ENCODE peak calls at places on chromosome 10, in five cellular contexts. L is mammary epithelial cell, R is GM23338, T is OCI-LY7, A is H9. M is an unnamed sample.

GRCh38 chr10:35523670-35524225 is 81.4 kb upstream of the GJD4 start:
- DNase-seq in L (no peak), R (no peak), T (peak), A (no peak), M (no peak)

GRCh38 chr10:133267293-133267692 is 9.4 kb downstream of the ADAM8 start:
- DNase-seq in L (no peak), R (no peak), T (no peak), A (no peak), M (no peak)

GRCh38 chr10:65033957-65034356 is 1512.8 kb downstream of the REEP3 start:
- DNase-seq in L (no peak), R (no peak), T (no peak), A (no peak), M (no peak)

GRCh38 chr10:114313139-114313538 is 74.1 kb downstream of the VWA2 start:
- DNase-seq in L (no peak), R (no peak), T (no peak), A (no peak), M (no peak)

GRCh38 chr10:123491692-123492415 is 174.3 kb upstream of the GPR26 start:
- DNase-seq in L (no peak), R (peak), T (no peak), A (no peak), M (no peak)

GRCh38 chr10:116809528-116810500 is 39.5 kb upstream of the ENO4 start:
- DNase-seq in L (peak), R (peak), T (no peak), A (peak), M (peak)

GRCh38 chr10:104345512-104345911 is 7.2 kb upstream of the ITPRIP start:
- DNase-seq in L (no peak), R (no peak), T (no peak), A (no peak), M (no peak)

GRCh38 chr10:13893926-13894325 is 307.2 kb downstream of the PRPF18 start:
- DNase-seq in L (peak), R (peak), T (no peak), A (no peak), M (peak)

GRCh38 chr10:71312840-71313789 is 5.9 kb upstream of the SLC29A3 start:
- DNase-seq in L (no peak), R (no peak), T (no peak), A (no peak), M (no peak)

GRCh38 chr10:63375006-63375405 is 90.8 kb downstream of the JMJD1C start:
- DNase-seq in L (peak), R (no peak), T (no peak), A (no peak), M (no peak)

GRCh38 chr10:101778781-101779543 is 3.0 kb upstream of the FGF8 start:
- DNase-seq in L (no peak), R (peak), T (peak), A (peak), M (no peak)

DNA sequence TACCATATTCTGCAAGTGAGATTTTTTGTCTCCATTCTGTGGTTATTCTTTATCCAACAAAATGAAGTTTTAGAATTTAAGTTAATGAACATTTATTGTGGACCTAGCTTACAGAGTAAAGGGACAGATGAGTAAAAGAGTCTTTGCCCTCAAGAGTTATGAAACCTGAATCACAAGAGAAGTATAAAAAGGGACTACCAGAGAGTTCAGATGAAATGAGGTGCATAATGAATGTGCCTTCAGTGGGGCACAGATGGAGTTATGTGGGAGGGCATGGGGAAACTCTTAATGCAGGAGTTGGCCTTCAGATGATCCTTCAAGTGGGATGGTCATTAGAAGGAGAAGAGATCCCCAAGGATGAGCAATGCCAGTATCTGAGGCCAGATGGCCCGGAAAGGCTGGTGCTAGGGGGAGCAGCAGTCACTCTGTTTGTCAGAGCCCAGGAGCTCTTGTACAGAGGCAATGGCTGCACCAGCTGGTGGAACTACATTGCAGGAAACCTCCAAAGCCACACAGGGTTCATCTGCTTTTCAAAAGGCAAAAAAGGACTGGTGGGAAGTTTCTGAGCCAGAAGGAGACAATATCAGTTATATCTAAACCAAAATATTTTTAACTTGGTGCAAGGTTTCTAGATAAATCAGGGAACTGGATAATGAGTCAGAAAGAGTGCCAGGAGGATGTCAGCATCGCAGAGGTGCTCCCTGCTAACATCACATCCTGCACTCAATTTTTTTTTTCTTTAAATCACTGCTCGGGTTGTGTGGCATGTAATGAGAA is 162.0 kb downstream of the KLF6 start:
- DNase-seq in L (no peak), R (no peak), T (peak), A (no peak), M (peak)
- H3K4me2 ChIP-seq in L (no peak), R (peak), T (peak), A (no peak), M (peak)

DNA sequence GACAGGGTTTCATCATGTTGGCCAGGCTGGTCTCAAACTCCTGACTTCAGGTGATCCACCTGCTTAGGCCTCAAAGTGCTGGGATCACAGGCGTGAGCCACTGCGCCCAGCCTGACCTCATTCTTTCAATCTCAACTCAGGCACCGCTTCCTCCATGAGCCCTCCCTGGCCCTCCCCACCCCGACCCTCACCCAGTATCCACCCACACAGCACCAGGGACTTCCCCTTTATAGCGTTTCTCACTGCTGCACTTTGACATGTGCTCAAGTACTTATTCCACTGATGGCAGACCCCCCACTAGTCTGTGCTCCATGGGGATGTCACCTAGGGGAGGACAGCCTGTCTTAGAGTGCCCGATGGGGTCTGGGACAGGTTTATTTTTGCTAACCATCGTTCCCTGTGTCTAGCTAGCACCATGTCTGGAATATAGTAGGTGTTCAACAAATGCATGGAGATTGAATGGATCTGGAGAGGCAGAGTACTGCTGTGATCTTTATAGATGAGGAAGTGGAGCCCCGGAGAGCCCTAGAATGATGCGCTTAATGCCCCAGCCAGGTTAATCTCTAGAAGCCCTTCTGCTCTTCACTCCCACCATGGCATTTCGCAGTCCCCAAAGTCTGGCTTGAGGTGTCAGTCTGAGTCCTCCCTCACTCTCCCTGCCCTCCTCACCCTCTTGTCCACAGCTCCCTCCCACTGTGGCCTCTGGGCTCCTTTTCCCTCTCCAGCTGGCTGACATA is 258.8 kb downstream of the RPS24 start:
- DNase-seq in L (no peak), R (no peak), T (no peak), A (no peak), M (no peak)
- H3K4me2 ChIP-seq in L (no peak), R (no peak), T (no peak), A (no peak), M (no peak)

DNA sequence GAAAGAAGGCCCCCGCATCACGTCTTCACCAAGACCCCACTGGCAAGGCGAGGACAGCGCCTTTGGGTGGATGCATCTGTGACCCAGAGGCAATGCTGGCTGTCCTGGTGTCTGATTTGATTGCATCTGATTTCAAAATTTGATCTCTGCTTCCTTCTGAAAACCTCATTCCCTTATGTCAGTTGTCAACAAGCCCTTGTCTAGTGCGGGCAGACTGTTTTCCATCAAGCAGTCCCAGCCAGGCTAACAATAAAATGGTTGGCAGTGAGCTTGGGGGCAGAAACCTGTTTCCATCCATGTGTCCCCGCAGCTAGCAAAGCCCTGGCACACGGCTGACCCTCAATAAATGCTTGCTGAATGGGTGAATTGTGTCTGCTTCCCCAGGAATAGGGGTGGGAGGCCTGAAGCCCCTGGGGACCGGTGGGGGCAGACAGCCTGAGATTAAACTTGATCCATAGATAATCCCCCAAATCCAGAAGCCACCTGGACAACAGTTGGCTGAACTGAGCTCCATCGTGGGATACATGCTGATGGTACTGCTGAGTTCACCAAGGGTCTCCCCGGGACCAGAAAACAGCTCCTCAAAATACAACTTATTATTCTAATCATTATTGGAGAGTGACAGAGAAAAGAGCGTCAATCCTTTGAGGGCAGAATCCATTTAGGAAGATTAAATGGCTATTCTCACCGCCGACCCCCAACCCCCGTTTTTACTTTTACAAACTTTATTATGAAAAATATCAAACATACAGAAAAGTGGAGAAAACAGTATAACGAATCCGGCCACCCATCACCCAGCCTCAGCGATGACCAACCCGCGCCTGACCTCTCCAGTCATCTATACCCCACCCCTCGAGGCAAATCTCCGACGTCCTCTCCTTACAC is 912 bp upstream of the DUSP5 start:
- DNase-seq in L (no peak), R (no peak), T (no peak), A (no peak), M (no peak)
- H3K4me2 ChIP-seq in L (peak), R (peak), T (peak), A (peak), M (peak)

DNA sequence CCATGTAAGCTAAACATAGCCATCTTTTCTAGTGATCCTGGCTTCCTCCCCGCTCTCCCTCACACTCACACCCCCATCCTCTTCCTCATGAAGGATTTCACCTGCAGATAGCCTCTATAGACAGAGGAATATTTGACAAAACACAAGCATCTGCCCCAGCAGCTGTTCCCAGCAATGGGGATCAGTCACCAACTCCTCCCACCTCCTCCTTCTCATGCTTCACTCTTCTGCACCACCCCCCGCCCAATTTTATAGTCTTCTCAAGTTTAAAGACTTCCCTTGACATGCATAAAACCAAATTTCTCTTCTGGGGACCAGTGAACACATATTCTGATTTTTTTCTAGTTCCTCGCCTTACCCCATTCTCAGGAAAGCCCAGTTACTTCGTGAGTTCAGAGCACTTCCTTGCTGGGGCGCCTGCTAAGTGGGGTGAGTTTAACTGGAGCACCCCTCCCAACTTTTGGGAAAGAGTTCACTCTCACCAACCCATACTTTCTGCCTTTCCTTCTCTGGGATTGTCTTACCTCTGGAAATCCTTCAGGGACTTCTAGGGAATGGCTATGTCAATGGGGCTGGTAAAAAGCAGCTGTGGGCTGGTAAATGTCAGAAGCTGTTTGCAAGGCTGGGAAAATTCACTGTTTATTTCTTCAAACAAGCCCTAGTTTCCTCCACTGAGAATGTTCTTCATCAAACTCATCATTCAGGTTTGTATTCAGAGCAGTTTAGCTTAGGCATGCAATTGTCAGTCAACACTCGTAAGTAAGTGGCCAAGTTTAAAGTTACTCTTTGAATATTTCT is 654.5 kb downstream of the LRMDA start:
- DNase-seq in L (no peak), R (no peak), T (no peak), A (no peak), M (no peak)
- H3K4me2 ChIP-seq in L (no peak), R (no peak), T (no peak), A (no peak), M (no peak)

DNA sequence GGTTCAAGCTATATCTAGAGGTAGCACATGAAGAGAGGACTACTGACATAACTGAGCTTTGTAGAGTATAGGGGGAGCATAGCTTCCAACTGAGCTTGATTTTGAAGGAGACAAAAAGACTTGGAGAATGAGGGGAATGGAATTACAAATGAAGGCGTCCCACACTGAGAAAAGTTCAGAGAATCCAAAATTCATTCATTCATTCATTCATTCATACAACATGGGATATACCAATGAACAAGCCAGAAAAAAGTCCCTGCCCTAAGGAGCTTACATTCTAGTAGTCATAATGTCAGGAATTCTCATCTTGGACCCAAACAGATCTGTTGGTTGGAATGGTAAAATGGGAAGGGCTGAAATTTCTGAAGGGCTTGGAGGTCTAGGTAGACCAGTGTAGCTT is 62.0 kb downstream of the ENTPD1 start:
- DNase-seq in L (no peak), R (no peak), T (no peak), A (no peak), M (no peak)
- H3K4me2 ChIP-seq in L (no peak), R (no peak), T (no peak), A (no peak), M (no peak)

GRCh38 chr10:46091834-46092522 is 45.9 kb upstream of the MSMB start:
- DNase-seq in L (no peak), R (no peak), T (peak), A (no peak), M (no peak)
- H3K4me2 ChIP-seq in L (no peak), R (no peak), T (peak), A (no peak), M (no peak)

M was measured in PC-9.